ENCODE peak calls at places on chromosome 2, in ten cellular contexts. One of them, this sample, is unnamed. For H3K27me3, the result is how much of the 10 kb centered on the place peaks cover.

GRCh38 chr2:41927581-41928260 is 120.1 kb upstream of the PKDCC start:
- DNase-seq in pancreas: no peak
- DNase-seq in left lung: no peak
- DNase-seq in stomach: no peak
- DNase-seq in cardiac muscle cell: no peak
- DNase-seq in endodermal cell: no peak
- DNase-seq in upper lobe of right lung: no peak
- DNase-seq in heart left ventricle: peak
- DNase-seq in IMR-90: no peak
- DNase-seq in neural progenitor cell: no peak
- DNase-seq in this sample: no peak

GRCh38 chr2:84847326-84848050 is 33.4 kb downstream of the TRABD2A start:
- DNase-seq in endodermal cell: peak
- DNase-seq in pancreas: no peak
- DNase-seq in IMR-90: no peak
- DNase-seq in left lung: no peak
- DNase-seq in cardiac muscle cell: no peak
- DNase-seq in heart left ventricle: no peak
- DNase-seq in upper lobe of right lung: no peak
- DNase-seq in stomach: no peak
- DNase-seq in neural progenitor cell: no peak
- DNase-seq in this sample: no peak

GRCh38 chr2:159773426-159773825 is 24.6 kb downstream of the CD302 start:
- DNase-seq in left lung: no peak
- DNase-seq in endodermal cell: no peak
- DNase-seq in heart left ventricle: no peak
- DNase-seq in IMR-90: peak
- DNase-seq in pancreas: no peak
- DNase-seq in cardiac muscle cell: no peak
- DNase-seq in upper lobe of right lung: no peak
- DNase-seq in neural progenitor cell: no peak
- DNase-seq in stomach: no peak
- DNase-seq in this sample: no peak

GRCh38 chr2:172333206-172333605 is 94.2 kb upstream of the ITGA6 start:
- DNase-seq in left lung: no peak
- DNase-seq in stomach: no peak
- DNase-seq in cardiac muscle cell: no peak
- DNase-seq in heart left ventricle: no peak
- DNase-seq in endodermal cell: peak
- DNase-seq in pancreas: no peak
- DNase-seq in neural progenitor cell: no peak
- DNase-seq in IMR-90: no peak
- DNase-seq in upper lobe of right lung: no peak
- DNase-seq in this sample: no peak

GRCh38 chr2:100107911-100108647 is 34.3 kb downstream of the AFF3 start:
- DNase-seq in heart left ventricle: no peak
- DNase-seq in cardiac muscle cell: no peak
- DNase-seq in left lung: no peak
- DNase-seq in upper lobe of right lung: no peak
- DNase-seq in pancreas: no peak
- DNase-seq in IMR-90: no peak
- DNase-seq in stomach: no peak
- DNase-seq in endodermal cell: peak
- DNase-seq in neural progenitor cell: no peak
- DNase-seq in this sample: no peak

GRCh38 chr2:37350034-37350433 is 5.6 kb downstream of the QPCT start:
- DNase-seq in left lung: no peak
- DNase-seq in pancreas: no peak
- DNase-seq in endodermal cell: no peak
- DNase-seq in cardiac muscle cell: no peak
- DNase-seq in IMR-90: no peak
- DNase-seq in stomach: no peak
- DNase-seq in heart left ventricle: no peak
- DNase-seq in neural progenitor cell: no peak
- DNase-seq in upper lobe of right lung: no peak
- DNase-seq in this sample: no peak

GRCh38 chr2:60070166-60070565 is 483.3 kb downstream of the BCL11A start:
- DNase-seq in neural progenitor cell: no peak
- DNase-seq in cardiac muscle cell: no peak
- DNase-seq in upper lobe of right lung: no peak
- DNase-seq in pancreas: no peak
- DNase-seq in IMR-90: no peak
- DNase-seq in heart left ventricle: no peak
- DNase-seq in stomach: no peak
- DNase-seq in endodermal cell: no peak
- DNase-seq in left lung: no peak
- DNase-seq in this sample: no peak

GRCh38 chr2:3789246-3789645 is 85.9 kb downstream of the DCDC2C start:
- DNase-seq in pancreas: no peak
- DNase-seq in upper lobe of right lung: no peak
- DNase-seq in endodermal cell: no peak
- DNase-seq in neural progenitor cell: no peak
- DNase-seq in left lung: no peak
- DNase-seq in cardiac muscle cell: no peak
- DNase-seq in stomach: no peak
- DNase-seq in heart left ventricle: no peak
- DNase-seq in IMR-90: peak
- DNase-seq in this sample: no peak

DNA sequence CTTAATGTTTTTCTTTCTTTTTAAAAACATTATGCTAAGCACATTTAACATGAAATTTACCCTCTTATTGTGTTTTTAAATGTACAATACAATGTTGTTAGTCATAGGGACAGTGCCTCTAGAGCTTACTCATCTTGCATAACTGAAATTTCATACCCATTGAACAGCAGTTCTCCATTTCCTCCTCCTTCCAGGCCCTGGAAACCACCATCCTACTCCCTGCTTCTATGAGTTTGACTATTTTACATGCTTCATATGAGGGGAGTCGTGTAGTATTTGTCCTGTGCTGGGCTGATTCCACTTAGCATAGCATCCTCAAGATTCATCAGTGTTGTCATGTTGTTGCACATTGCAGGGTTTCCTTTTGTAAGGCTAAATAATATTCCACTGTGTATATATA is 92.6 kb downstream of the SPATS2L start:
- DNase-seq in endodermal cell: no peak
- DNase-seq in left lung: no peak
- DNase-seq in pancreas: no peak
- DNase-seq in heart left ventricle: no peak
- DNase-seq in neural progenitor cell: no peak
- DNase-seq in IMR-90: peak
- DNase-seq in stomach: no peak
- DNase-seq in upper lobe of right lung: no peak
- DNase-seq in cardiac muscle cell: no peak
- DNase-seq in this sample: no peak
- H3K27ac ChIP-seq in endodermal cell: no peak
- H3K27ac ChIP-seq in left lung: no peak
- H3K27ac ChIP-seq in pancreas: no peak
- H3K27ac ChIP-seq in heart left ventricle: no peak
- H3K27ac ChIP-seq in neural progenitor cell: no peak
- H3K27ac ChIP-seq in IMR-90: no peak
- H3K27ac ChIP-seq in stomach: no peak
- H3K27ac ChIP-seq in upper lobe of right lung: no peak
- H3K27ac ChIP-seq in cardiac muscle cell: no peak
- H3K27ac ChIP-seq in this sample: no peak

GRCh38 chr2:138777996-138778395 is 2.2 kb downstream of the NXPH2 start:
- DNase-seq in pancreas: no peak
- DNase-seq in endodermal cell: peak
- DNase-seq in left lung: no peak
- DNase-seq in upper lobe of right lung: no peak
- DNase-seq in cardiac muscle cell: peak
- DNase-seq in stomach: no peak
- DNase-seq in IMR-90: peak
- DNase-seq in heart left ventricle: no peak
- DNase-seq in neural progenitor cell: peak
- DNase-seq in this sample: no peak

GRCh38 chr2:138780451-138780880 is 276 bp upstream of the NXPH2 start:
- DNase-seq in IMR-90: no peak
- DNase-seq in neural progenitor cell: peak
- DNase-seq in upper lobe of right lung: no peak
- DNase-seq in heart left ventricle: no peak
- DNase-seq in cardiac muscle cell: peak
- DNase-seq in stomach: no peak
- DNase-seq in endodermal cell: peak
- DNase-seq in pancreas: peak
- DNase-seq in left lung: no peak
- DNase-seq in this sample: no peak

GRCh38 chr2:138780908-138781307 is 718 bp upstream of the NXPH2 start:
- DNase-seq in neural progenitor cell: no peak
- DNase-seq in left lung: no peak
- DNase-seq in cardiac muscle cell: peak
- DNase-seq in pancreas: no peak
- DNase-seq in endodermal cell: no peak
- DNase-seq in upper lobe of right lung: no peak
- DNase-seq in stomach: no peak
- DNase-seq in IMR-90: no peak
- DNase-seq in heart left ventricle: no peak
- DNase-seq in this sample: no peak

GRCh38 chr2:138782378-138782777 is 2.2 kb upstream of the NXPH2 start:
- DNase-seq in heart left ventricle: no peak
- DNase-seq in cardiac muscle cell: no peak
- DNase-seq in IMR-90: no peak
- DNase-seq in endodermal cell: no peak
- DNase-seq in upper lobe of right lung: no peak
- DNase-seq in stomach: no peak
- DNase-seq in left lung: no peak
- DNase-seq in pancreas: no peak
- DNase-seq in neural progenitor cell: no peak
- DNase-seq in this sample: no peak

GRCh38 chr2:138779451-138780440 is at the start of gene NXPH2:
- DNase-seq in neural progenitor cell: peak
- DNase-seq in endodermal cell: peak
- DNase-seq in IMR-90: no peak
- DNase-seq in heart left ventricle: no peak
- DNase-seq in left lung: no peak
- DNase-seq in pancreas: peak
- DNase-seq in upper lobe of right lung: no peak
- DNase-seq in stomach: no peak
- DNase-seq in cardiac muscle cell: peak
- DNase-seq in this sample: no peak
- TF ChIP-seq CTCF in neural progenitor cell: no peak
- TF ChIP-seq CTCF in endodermal cell: no peak
- TF ChIP-seq CTCF in IMR-90: no peak
- TF ChIP-seq CTCF in heart left ventricle: no peak
- TF ChIP-seq CTCF in left lung: no peak
- TF ChIP-seq CTCF in pancreas: no peak
- TF ChIP-seq CTCF in upper lobe of right lung: no peak
- TF ChIP-seq CTCF in stomach: no peak
- TF ChIP-seq CTCF in cardiac muscle cell: no peak
- TF ChIP-seq CTCF in this sample: no peak

GRCh38 chr2:176147215-176147789 is 4.0 kb upstream of the HOXD4 start:
- DNase-seq in cardiac muscle cell: no peak
- DNase-seq in heart left ventricle: no peak
- DNase-seq in pancreas: no peak
- DNase-seq in endodermal cell: no peak
- DNase-seq in neural progenitor cell: no peak
- DNase-seq in IMR-90: no peak
- DNase-seq in upper lobe of right lung: no peak
- DNase-seq in left lung: no peak
- DNase-seq in stomach: peak
- DNase-seq in this sample: no peak

GRCh38 chr2:176146645-176147044 is 4.7 kb upstream of the HOXD4 start:
- DNase-seq in IMR-90: no peak
- DNase-seq in pancreas: no peak
- DNase-seq in endodermal cell: no peak
- DNase-seq in stomach: no peak
- DNase-seq in cardiac muscle cell: no peak
- DNase-seq in upper lobe of right lung: no peak
- DNase-seq in neural progenitor cell: no peak
- DNase-seq in left lung: no peak
- DNase-seq in heart left ventricle: no peak
- DNase-seq in this sample: no peak

GRCh38 chr2:176146101-176146500 is 5.2 kb upstream of the HOXD4 start:
- DNase-seq in heart left ventricle: no peak
- DNase-seq in endodermal cell: no peak
- DNase-seq in neural progenitor cell: no peak
- DNase-seq in stomach: peak
- DNase-seq in IMR-90: no peak
- DNase-seq in left lung: no peak
- DNase-seq in cardiac muscle cell: no peak
- DNase-seq in upper lobe of right lung: no peak
- DNase-seq in pancreas: no peak
- DNase-seq in this sample: no peak

GRCh38 chr2:176147790-176148496 is 3.4 kb upstream of the HOXD4 start:
- DNase-seq in stomach: peak
- DNase-seq in IMR-90: no peak
- DNase-seq in upper lobe of right lung: peak
- DNase-seq in endodermal cell: peak
- DNase-seq in heart left ventricle: no peak
- DNase-seq in left lung: no peak
- DNase-seq in cardiac muscle cell: no peak
- DNase-seq in pancreas: no peak
- DNase-seq in neural progenitor cell: no peak
- DNase-seq in this sample: no peak

DNA sequence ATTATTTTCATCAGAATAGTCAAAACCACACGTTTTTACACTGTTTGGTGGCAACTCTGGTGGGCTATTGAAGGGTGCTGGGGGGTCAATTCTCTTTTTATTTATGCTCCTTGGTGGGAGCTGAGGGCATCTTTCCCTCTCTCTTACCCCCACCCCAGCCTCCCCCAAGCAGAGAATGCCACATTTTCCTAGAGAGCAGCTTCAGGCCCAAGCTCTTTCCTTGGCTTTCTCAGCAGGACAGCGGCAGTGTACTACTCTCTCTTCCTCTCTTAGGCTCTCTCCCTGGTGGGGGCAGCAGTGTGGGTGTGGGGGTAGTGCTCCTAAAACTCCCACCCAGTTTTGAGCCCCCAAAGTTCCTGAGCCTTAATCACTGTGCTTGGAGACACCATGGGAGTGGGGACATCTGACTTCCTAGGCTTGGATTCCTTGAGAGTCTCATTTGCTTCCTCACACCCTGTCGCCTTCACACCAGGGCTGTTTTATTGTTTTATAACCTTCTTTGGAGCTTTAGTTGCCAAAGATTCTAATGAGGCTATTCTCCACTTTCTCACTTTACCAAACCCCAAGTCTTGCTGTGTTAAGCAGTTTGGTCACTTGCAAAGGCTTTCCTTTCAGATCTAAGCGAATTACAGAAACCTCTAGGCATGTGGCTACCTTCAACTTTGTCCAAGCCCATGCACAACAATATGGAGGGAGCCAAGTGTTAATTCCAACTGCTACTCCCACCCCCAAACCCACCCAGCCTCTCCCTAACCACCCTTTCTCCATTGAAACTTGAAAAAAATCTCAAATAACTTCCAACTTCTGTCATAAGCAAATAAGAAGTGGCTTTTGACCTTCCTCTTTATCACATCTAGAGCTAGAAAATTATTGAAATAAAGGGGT is 6.0 kb upstream of the HOXD4 start:
- DNase-seq in stomach: peak
- DNase-seq in heart left ventricle: no peak
- DNase-seq in pancreas: no peak
- DNase-seq in IMR-90: no peak
- DNase-seq in cardiac muscle cell: no peak
- DNase-seq in left lung: no peak
- DNase-seq in neural progenitor cell: no peak
- DNase-seq in endodermal cell: no peak
- DNase-seq in upper lobe of right lung: no peak
- DNase-seq in this sample: no peak
- H3K27me3 ChIP-seq in stomach: half or more
- H3K27me3 ChIP-seq in heart left ventricle: half or more
- H3K27me3 ChIP-seq in pancreas: under half
- H3K27me3 ChIP-seq in IMR-90: half or more
- H3K27me3 ChIP-seq in cardiac muscle cell: half or more
- H3K27me3 ChIP-seq in left lung: half or more
- H3K27me3 ChIP-seq in neural progenitor cell: half or more
- H3K27me3 ChIP-seq in endodermal cell: half or more
- H3K27me3 ChIP-seq in upper lobe of right lung: half or more
- H3K27me3 ChIP-seq in this sample: half or more

GRCh38 chr2:141605163-141605562 is 525.7 kb downstream of the LRP1B start:
- DNase-seq in heart left ventricle: no peak
- DNase-seq in upper lobe of right lung: no peak
- DNase-seq in cardiac muscle cell: no peak
- DNase-seq in pancreas: no peak
- DNase-seq in left lung: no peak
- DNase-seq in stomach: no peak
- DNase-seq in endodermal cell: no peak
- DNase-seq in neural progenitor cell: no peak
- DNase-seq in IMR-90: no peak
- DNase-seq in this sample: no peak
- H3K27ac ChIP-seq in heart left ventricle: no peak
- H3K27ac ChIP-seq in upper lobe of right lung: no peak
- H3K27ac ChIP-seq in cardiac muscle cell: no peak
- H3K27ac ChIP-seq in pancreas: no peak
- H3K27ac ChIP-seq in left lung: no peak
- H3K27ac ChIP-seq in stomach: no peak
- H3K27ac ChIP-seq in endodermal cell: no peak
- H3K27ac ChIP-seq in neural progenitor cell: no peak
- H3K27ac ChIP-seq in IMR-90: no peak
- H3K27ac ChIP-seq in this sample: no peak